ENCODE peak calls at places on chromosome 11, in five cellular contexts. One of them, this sample, is unnamed.

GRCh38 chr11:94879006-94879405 is 94.3 kb downstream of the CWC15 start:
- DNase-seq in mammary epithelial cell: no peak
- DNase-seq in activated gamma-delta T cell treated with Interleukin-2 at 50 U/mL for 16 hours: no peak
- DNase-seq in NCI-H748 treated with DMSO at 0.1 percent for 48 hours: no peak
- DNase-seq in iPS-NIHi11: no peak
- DNase-seq in this sample: no peak

GRCh38 chr11:24295360-24295759 is 201.5 kb upstream of the LUZP2 start:
- DNase-seq in mammary epithelial cell: no peak
- DNase-seq in iPS-NIHi11: no peak
- DNase-seq in activated gamma-delta T cell treated with Interleukin-2 at 50 U/mL for 16 hours: no peak
- DNase-seq in NCI-H748 treated with DMSO at 0.1 percent for 48 hours: no peak
- DNase-seq in this sample: no peak

GRCh38 chr11:72643547-72643946 is 30.7 kb downstream of the PDE2A start:
- DNase-seq in NCI-H748 treated with DMSO at 0.1 percent for 48 hours: no peak
- DNase-seq in mammary epithelial cell: peak
- DNase-seq in iPS-NIHi11: no peak
- DNase-seq in activated gamma-delta T cell treated with Interleukin-2 at 50 U/mL for 16 hours: no peak
- DNase-seq in this sample: no peak

GRCh38 chr11:22371188-22371587 is 33.0 kb downstream of the SLC17A6 start:
- DNase-seq in NCI-H748 treated with DMSO at 0.1 percent for 48 hours: no peak
- DNase-seq in mammary epithelial cell: no peak
- DNase-seq in iPS-NIHi11: peak
- DNase-seq in activated gamma-delta T cell treated with Interleukin-2 at 50 U/mL for 16 hours: no peak
- DNase-seq in this sample: no peak

GRCh38 chr11:130549393-130549999 is 101.1 kb downstream of the ADAMTS15 start:
- DNase-seq in NCI-H748 treated with DMSO at 0.1 percent for 48 hours: no peak
- DNase-seq in iPS-NIHi11: no peak
- DNase-seq in activated gamma-delta T cell treated with Interleukin-2 at 50 U/mL for 16 hours: no peak
- DNase-seq in mammary epithelial cell: no peak
- DNase-seq in this sample: no peak

GRCh38 chr11:10938231-10938630 is 80.4 kb upstream of the ZBED5 start:
- DNase-seq in NCI-H748 treated with DMSO at 0.1 percent for 48 hours: no peak
- DNase-seq in activated gamma-delta T cell treated with Interleukin-2 at 50 U/mL for 16 hours: no peak
- DNase-seq in mammary epithelial cell: no peak
- DNase-seq in iPS-NIHi11: no peak
- DNase-seq in this sample: no peak

GRCh38 chr11:251550-251949 is 14.8 kb downstream of the PSMD13 start:
- DNase-seq in activated gamma-delta T cell treated with Interleukin-2 at 50 U/mL for 16 hours: no peak
- DNase-seq in mammary epithelial cell: no peak
- DNase-seq in iPS-NIHi11: no peak
- DNase-seq in NCI-H748 treated with DMSO at 0.1 percent for 48 hours: no peak
- DNase-seq in this sample: no peak

GRCh38 chr11:13837286-13837685 is 125.2 kb upstream of the SPON1 start:
- DNase-seq in activated gamma-delta T cell treated with Interleukin-2 at 50 U/mL for 16 hours: no peak
- DNase-seq in mammary epithelial cell: peak
- DNase-seq in NCI-H748 treated with DMSO at 0.1 percent for 48 hours: no peak
- DNase-seq in iPS-NIHi11: no peak
- DNase-seq in this sample: no peak

GRCh38 chr11:3340025-3340424 is 38.9 kb downstream of the ZNF195 start:
- DNase-seq in NCI-H748 treated with DMSO at 0.1 percent for 48 hours: no peak
- DNase-seq in mammary epithelial cell: peak
- DNase-seq in iPS-NIHi11: no peak
- DNase-seq in activated gamma-delta T cell treated with Interleukin-2 at 50 U/mL for 16 hours: no peak
- DNase-seq in this sample: no peak